ENCODE peak calls at places on chromosome X, in four cellular contexts. R, N, G and V are unnamed samples.

GRCh38 chrX:65871671-65872311 is 168.1 kb downstream of the VSIG4 start:
- DNase-seq in R (no peak), N (no peak), G (no peak), V (no peak)

GRCh38 chrX:84219551-84219950 is 31.6 kb upstream of the RPS6KA6 start:
- DNase-seq in R (no peak), N (no peak), G (no peak), V (no peak)

GRCh38 chrX:136205882-136206281 is 45.3 kb downstream of the MAP7D3 start:
- DNase-seq in R (no peak), N (no peak), G (no peak), V (no peak)

GRCh38 chrX:112043997-112044396 is 38.6 kb downstream of the TRPC5 start:
- DNase-seq in R (no peak), N (no peak), G (peak), V (peak)

GRCh38 chrX:113400193-113400704 is 559.6 kb upstream of the AMOT start:
- DNase-seq in R (no peak), N (no peak), G (peak), V (peak)

GRCh38 chrX:135543924-135544323 is 23.5 kb downstream of the INTS6L start:
- DNase-seq in R (no peak), N (no peak), G (no peak), V (no peak)

GRCh38 chrX:136577562-136577961 is 45.5 kb downstream of the VGLL1 start:
- DNase-seq in R (peak), N (peak), G (peak), V (peak)

GRCh38 chrX:109360301-109360700 is 121.6 kb downstream of the GUCY2F start:
- DNase-seq in R (no peak), N (no peak), G (peak), V (no peak)

GRCh38 chrX:150544835-150545790 is 23.3 kb upstream of the MTM1 start:
- DNase-seq in R (no peak), N (no peak), G (no peak), V (no peak)

GRCh38 chrX:40108959-40109287 is 11.2 kb upstream of the BCOR start:
- DNase-seq in R (peak), N (no peak), G (peak), V (peak)

GRCh38 chrX:132044953-132045352 is 21.9 kb downstream of the STK26 start:
- DNase-seq in R (no peak), N (no peak), G (no peak), V (peak)

GRCh38 chrX:9614016-9614415 is 149.2 kb downstream of the TBL1X start:
- DNase-seq in R (no peak), N (no peak), G (peak), V (peak)

GRCh38 chrX:22616867-22617266 is 344.2 kb downstream of the CBLL2 start:
- DNase-seq in R (no peak), N (no peak), G (no peak), V (no peak)

GRCh38 chrX:108001218-108001814 is 19.1 kb upstream of the TEX13B start:
- DNase-seq in R (no peak), N (no peak), G (peak), V (peak)

GRCh38 chrX:104084534-104085277 is 8.7 kb upstream of the TMSB15C start:
- DNase-seq in R (no peak), N (no peak), G (no peak), V (no peak)